ENCODE peak calls at places on chromosome 5, in seven cellular contexts. N, P, U, X, I, Q and R are unnamed samples.

GRCh38 chr5:172284275-172284971 is 859 bp upstream of the UBTD2 start:
- DNase-seq in N (no peak), I (peak), Q (no peak), P (no peak), X (no peak), U (no peak), R (no peak)

GRCh38 chr5:15383469-15383868 is 116.5 kb upstream of the FBXL7 start:
- DNase-seq in P (no peak), Q (peak), U (peak), I (peak), N (no peak), X (no peak), R (peak)

GRCh38 chr5:62296998-62297397 is 9.0 kb upstream of the KIF2A start:
- DNase-seq in N (no peak), U (no peak), X (no peak), I (no peak), Q (no peak), P (no peak), R (no peak)

GRCh38 chr5:97629281-97629680 is 446.2 kb upstream of the RIOK2 start:
- DNase-seq in U (peak), I (peak), N (no peak), X (no peak), P (no peak), Q (peak), R (no peak)

GRCh38 chr5:58985311-58985710 is 402.4 kb downstream of the RAB3C start:
- DNase-seq in P (no peak), N (no peak), X (no peak), Q (no peak), I (no peak), U (no peak), R (no peak)

GRCh38 chr5:71838286-71838685 is 119.2 kb downstream of the CARTPT start:
- DNase-seq in U (no peak), P (no peak), X (no peak), N (no peak), Q (no peak), I (no peak), R (no peak)

GRCh38 chr5:83956386-83956785 is 235.7 kb upstream of the HAPLN1 start:
- DNase-seq in Q (peak), U (peak), X (no peak), N (no peak), P (no peak), I (peak), R (no peak)

GRCh38 chr5:152349683-152350526 is 55.2 kb downstream of the NMUR2 start:
- DNase-seq in I (peak), U (peak), N (peak), Q (no peak), P (peak), X (peak), R (peak)

GRCh38 chr5:160477266-160477970 is 55.8 kb downstream of the PTTG1 start:
- DNase-seq in U (no peak), P (no peak), N (no peak), Q (no peak), I (no peak), X (no peak), R (no peak)

GRCh38 chr5:96909003-96909402 is 26.9 kb upstream of the LNPEP start:
- DNase-seq in U (no peak), N (no peak), X (no peak), P (no peak), Q (no peak), I (no peak), R (no peak)

GRCh38 chr5:101292199-101292598 is 389.1 kb upstream of the ST8SIA4 start:
- DNase-seq in I (no peak), X (no peak), Q (no peak), N (no peak), P (no peak), U (no peak), R (no peak)

GRCh38 chr5:25362799-25363198 is 718.0 kb upstream of the CDH10 start:
- DNase-seq in P (no peak), X (peak), I (peak), Q (peak), N (no peak), U (no peak), R (no peak)

GRCh38 chr5:33457817-33458216 is 17.1 kb downstream of the TARS1 start:
- DNase-seq in P (no peak), Q (no peak), U (no peak), N (no peak), I (no peak), X (no peak), R (no peak)

GRCh38 chr5:160297004-160297403 is 15.4 kb downstream of the CCNJL start:
- DNase-seq in N (no peak), X (no peak), P (no peak), Q (no peak), U (peak), I (no peak), R (no peak)

GRCh38 chr5:123429221-123429954 is 6.2 kb upstream of the CEP120 start:
- DNase-seq in P (no peak), Q (no peak), U (no peak), X (no peak), N (no peak), I (no peak), R (no peak)

GRCh38 chr5:109740329-109740728 is 50.6 kb downstream of the MAN2A1 start:
- DNase-seq in U (peak), X (peak), I (peak), Q (peak), N (no peak), P (no peak), R (no peak)

GRCh38 chr5:1348986-1349245 is 4.0 kb upstream of the CLPTM1L start:
- DNase-seq in I (peak), X (no peak), Q (no peak), U (no peak), P (no peak), N (no peak), R (no peak)

GRCh38 chr5:115810776-115811175 is 5.7 kb downstream of the CDO1 start:
- DNase-seq in I (no peak), P (no peak), X (no peak), U (peak), N (no peak), Q (no peak), R (no peak)

GRCh38 chr5:178416206-178416882 is 173.8 kb downstream of the COL23A1 start:
- DNase-seq in P (no peak), I (no peak), Q (no peak), U (no peak), X (peak), N (no peak), R (no peak)

GRCh38 chr5:61333351-61334223 is 1.5 kb downstream of the ZSWIM6 start:
- DNase-seq in P (peak), X (no peak), Q (peak), N (no peak), I (peak), U (no peak), R (peak)

GRCh38 chr5:178214160-178214803 is 9.9 kb downstream of the HNRNPAB start:
- DNase-seq in X (no peak), N (no peak), U (no peak), P (no peak), I (no peak), Q (no peak), R (no peak)

GRCh38 chr5:24644757-24645156 is at the start of gene CDH10:
- DNase-seq in X (peak), P (peak), N (peak), Q (peak), U (no peak), I (peak), R (no peak)

GRCh38 chr5:172097356-172097755 is 90.7 kb downstream of the STK10 start:
- DNase-seq in I (no peak), N (no peak), X (no peak), Q (peak), U (peak), P (no peak), R (no peak)

GRCh38 chr5:125660231-125660895 is 762.8 kb upstream of the GRAMD2B start:
- DNase-seq in U (no peak), Q (no peak), X (no peak), I (peak), N (no peak), P (no peak), R (no peak)

GRCh38 chr5:163305655-163306054 is 131.7 kb upstream of the CCNG1 start:
- DNase-seq in Q (no peak), U (no peak), I (no peak), X (no peak), N (no peak), P (no peak), R (no peak)
- H2BK5ac ChIP-seq in Q (no peak), U (no peak), I (no peak), X (no peak), N (no peak), P (no peak), R (no peak)

DNA sequence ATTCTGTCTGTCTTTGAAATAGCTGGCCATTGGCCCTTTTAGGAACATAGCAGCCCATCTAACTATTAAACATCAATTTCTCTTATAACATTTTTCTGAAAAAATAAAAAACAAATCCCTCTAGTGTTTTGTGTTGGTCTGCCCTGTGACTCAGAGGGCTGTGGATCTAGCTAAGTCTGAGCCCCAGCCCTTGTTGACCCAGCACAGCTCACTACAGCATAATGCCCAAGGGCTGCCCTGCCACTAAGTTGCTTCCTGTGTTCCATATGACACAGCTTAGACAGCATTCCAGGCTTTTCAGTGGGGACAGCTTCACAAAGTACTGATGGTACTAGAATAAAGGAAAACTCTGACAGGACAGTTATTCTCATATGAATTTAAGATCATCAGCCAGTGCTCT is 136.0 kb downstream of the SCAMP1 start:
- DNase-seq in U (peak), I (peak), X (no peak), Q (peak), N (no peak), P (no peak), R (no peak)
- H2BK5ac ChIP-seq in U (no peak), I (no peak), X (no peak), Q (no peak), N (peak), P (no peak), R (no peak)

DNA sequence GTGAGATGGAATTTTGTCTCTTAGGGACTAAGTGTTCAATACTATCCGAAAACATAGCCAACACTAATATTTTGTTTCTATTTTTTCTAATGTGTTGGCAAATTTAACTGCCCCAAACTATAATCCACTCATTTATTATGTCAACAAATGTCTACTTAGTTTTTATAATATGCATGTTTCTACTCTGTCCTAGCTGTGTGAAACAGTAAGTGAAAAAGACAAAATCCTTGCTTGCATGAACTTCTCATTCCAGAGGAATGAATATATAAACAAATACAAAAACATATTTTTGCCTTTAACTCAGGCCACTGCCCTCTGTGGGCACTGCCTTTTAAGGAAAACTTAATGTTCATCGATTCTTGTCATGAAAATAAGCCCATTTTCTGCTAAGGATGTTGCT is 1275.4 kb upstream of the CDH18 start:
- DNase-seq in I (no peak), P (no peak), N (no peak), U (no peak), X (no peak), Q (no peak), R (no peak)
- H2BK5ac ChIP-seq in I (no peak), P (no peak), N (no peak), U (no peak), X (no peak), Q (no peak), R (no peak)

DNA sequence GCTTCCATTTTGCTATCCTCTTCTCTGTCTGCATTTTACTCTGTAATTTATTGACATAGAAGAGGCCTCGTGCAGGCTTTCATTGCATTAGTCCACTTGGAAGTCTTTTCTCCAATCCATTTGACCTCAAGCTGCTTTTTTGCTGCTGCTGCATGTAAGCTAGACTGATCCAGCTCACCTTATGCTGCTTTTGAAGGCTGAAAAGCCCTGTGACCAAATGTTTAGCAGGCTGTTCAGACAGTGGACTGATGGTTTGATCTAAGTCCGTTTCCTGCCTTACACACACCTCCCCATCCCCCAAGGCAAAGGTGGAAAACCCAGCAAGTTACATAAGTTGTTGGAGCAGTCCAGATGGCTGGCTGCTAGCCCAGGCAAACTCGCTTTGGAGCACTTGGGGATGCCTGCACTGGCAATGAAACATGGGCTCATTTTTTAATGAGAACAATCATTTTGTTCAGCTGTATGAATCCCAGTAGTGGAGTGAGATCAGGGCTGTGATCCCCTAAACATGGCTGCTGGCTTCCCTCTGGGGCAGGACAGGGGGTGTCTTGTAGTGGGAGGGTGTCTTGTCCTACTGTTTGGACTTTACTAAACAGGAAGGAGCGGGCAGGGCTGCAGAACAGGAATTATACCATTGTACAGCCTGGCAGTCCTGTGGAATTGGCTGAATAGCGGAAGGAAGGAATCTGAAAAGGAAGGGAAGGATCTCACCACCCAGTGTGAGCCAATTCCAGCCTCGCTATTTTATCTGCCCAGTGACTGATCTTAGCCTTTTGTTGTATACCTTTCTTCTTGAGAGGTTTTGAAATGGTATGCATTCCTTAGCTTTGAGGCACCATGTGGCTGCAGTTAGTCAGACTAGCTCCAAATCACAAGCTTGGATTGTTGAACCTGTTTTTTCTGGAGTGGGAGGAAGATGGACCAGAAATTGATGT is 212.0 kb downstream of the ARHGAP26 start:
- DNase-seq in X (no peak), I (peak), N (no peak), P (peak), U (peak), Q (peak), R (peak)
- H2BK5ac ChIP-seq in X (no peak), I (no peak), N (peak), P (no peak), U (peak), Q (peak), R (no peak)

GRCh38 chr5:141978389-141978788 is 9.5 kb downstream of the RNF14 start:
- DNase-seq in P (no peak), X (no peak), I (no peak), Q (no peak), N (no peak), U (no peak), R (no peak)
- H2BK5ac ChIP-seq in P (no peak), X (no peak), I (no peak), Q (no peak), N (no peak), U (no peak), R (no peak)